ENCODE peak calls at places on chromosome 7, in five cellular contexts. One of them, this sample, is unnamed.

GRCh38 chr7:114921636-114922150 is at the start of gene MDFIC:
- DNase-seq in NCI-H226: no peak
- DNase-seq in NCI-H1092: no peak
- DNase-seq in stimulated activated CD4-positive, alpha-beta T cell treated with anti-CD3 and anti-CD28 coated beads, Interleukin-4, amount 100 ng/mL, for 4 hours: no peak
- DNase-seq in activated naive CD4-positive, alpha-beta T cell treated with Interleukin-2 at 50 U/mL for 16 hours: peak
- DNase-seq in this sample: no peak

GRCh38 chr7:64959072-64959747 is 31.6 kb downstream of the ZNF117 start:
- DNase-seq in activated naive CD4-positive, alpha-beta T cell treated with Interleukin-2 at 50 U/mL for 16 hours: no peak
- DNase-seq in NCI-H226: no peak
- DNase-seq in NCI-H1092: no peak
- DNase-seq in stimulated activated CD4-positive, alpha-beta T cell treated with anti-CD3 and anti-CD28 coated beads, Interleukin-4, amount 100 ng/mL, for 4 hours: no peak
- DNase-seq in this sample: no peak

GRCh38 chr7:151795168-151795754 is 81.7 kb downstream of the PRKAG2 start:
- DNase-seq in NCI-H226: no peak
- DNase-seq in NCI-H1092: no peak
- DNase-seq in activated naive CD4-positive, alpha-beta T cell treated with Interleukin-2 at 50 U/mL for 16 hours: peak
- DNase-seq in stimulated activated CD4-positive, alpha-beta T cell treated with anti-CD3 and anti-CD28 coated beads, Interleukin-4, amount 100 ng/mL, for 4 hours: peak
- DNase-seq in this sample: no peak

GRCh38 chr7:92682767-92683539 is 92.8 kb upstream of the FAM133B start:
- DNase-seq in NCI-H226: no peak
- DNase-seq in NCI-H1092: no peak
- DNase-seq in stimulated activated CD4-positive, alpha-beta T cell treated with anti-CD3 and anti-CD28 coated beads, Interleukin-4, amount 100 ng/mL, for 4 hours: no peak
- DNase-seq in activated naive CD4-positive, alpha-beta T cell treated with Interleukin-2 at 50 U/mL for 16 hours: no peak
- DNase-seq in this sample: no peak

GRCh38 chr7:24704311-24704710 is 53.0 kb downstream of the GSDME start:
- DNase-seq in stimulated activated CD4-positive, alpha-beta T cell treated with anti-CD3 and anti-CD28 coated beads, Interleukin-4, amount 100 ng/mL, for 4 hours: no peak
- DNase-seq in NCI-H1092: no peak
- DNase-seq in NCI-H226: no peak
- DNase-seq in activated naive CD4-positive, alpha-beta T cell treated with Interleukin-2 at 50 U/mL for 16 hours: no peak
- DNase-seq in this sample: no peak

GRCh38 chr7:157176771-157177170 is 38.0 kb downstream of the UBE3C start:
- DNase-seq in NCI-H1092: no peak
- DNase-seq in stimulated activated CD4-positive, alpha-beta T cell treated with anti-CD3 and anti-CD28 coated beads, Interleukin-4, amount 100 ng/mL, for 4 hours: no peak
- DNase-seq in NCI-H226: no peak
- DNase-seq in activated naive CD4-positive, alpha-beta T cell treated with Interleukin-2 at 50 U/mL for 16 hours: no peak
- DNase-seq in this sample: no peak

GRCh38 chr7:9022456-9022855 is 589.0 kb downstream of the NXPH1 start:
- DNase-seq in activated naive CD4-positive, alpha-beta T cell treated with Interleukin-2 at 50 U/mL for 16 hours: no peak
- DNase-seq in NCI-H1092: no peak
- DNase-seq in stimulated activated CD4-positive, alpha-beta T cell treated with anti-CD3 and anti-CD28 coated beads, Interleukin-4, amount 100 ng/mL, for 4 hours: no peak
- DNase-seq in NCI-H226: no peak
- DNase-seq in this sample: no peak

GRCh38 chr7:68707958-68708357 is 890.3 kb upstream of the AUTS2 start:
- DNase-seq in NCI-H226: no peak
- DNase-seq in NCI-H1092: no peak
- DNase-seq in activated naive CD4-positive, alpha-beta T cell treated with Interleukin-2 at 50 U/mL for 16 hours: no peak
- DNase-seq in stimulated activated CD4-positive, alpha-beta T cell treated with anti-CD3 and anti-CD28 coated beads, Interleukin-4, amount 100 ng/mL, for 4 hours: no peak
- DNase-seq in this sample: no peak

GRCh38 chr7:5491251-5492044 is 67.8 kb upstream of the TNRC18 start:
- DNase-seq in NCI-H1092: peak
- DNase-seq in NCI-H226: no peak
- DNase-seq in stimulated activated CD4-positive, alpha-beta T cell treated with anti-CD3 and anti-CD28 coated beads, Interleukin-4, amount 100 ng/mL, for 4 hours: no peak
- DNase-seq in activated naive CD4-positive, alpha-beta T cell treated with Interleukin-2 at 50 U/mL for 16 hours: no peak
- DNase-seq in this sample: no peak

GRCh38 chr7:34322841-34323240 is 335.2 kb upstream of the NPSR1 start:
- DNase-seq in stimulated activated CD4-positive, alpha-beta T cell treated with anti-CD3 and anti-CD28 coated beads, Interleukin-4, amount 100 ng/mL, for 4 hours: no peak
- DNase-seq in activated naive CD4-positive, alpha-beta T cell treated with Interleukin-2 at 50 U/mL for 16 hours: no peak
- DNase-seq in NCI-H1092: no peak
- DNase-seq in NCI-H226: peak
- DNase-seq in this sample: no peak

GRCh38 chr7:135661311-135662122 is 797 bp upstream of the STMP1 start:
- DNase-seq in activated naive CD4-positive, alpha-beta T cell treated with Interleukin-2 at 50 U/mL for 16 hours: no peak
- DNase-seq in stimulated activated CD4-positive, alpha-beta T cell treated with anti-CD3 and anti-CD28 coated beads, Interleukin-4, amount 100 ng/mL, for 4 hours: no peak
- DNase-seq in NCI-H1092: peak
- DNase-seq in NCI-H226: no peak
- DNase-seq in this sample: peak

GRCh38 chr7:110010379-110010778 is 1080.5 kb upstream of the LRRN3 start:
- DNase-seq in NCI-H1092: no peak
- DNase-seq in stimulated activated CD4-positive, alpha-beta T cell treated with anti-CD3 and anti-CD28 coated beads, Interleukin-4, amount 100 ng/mL, for 4 hours: no peak
- DNase-seq in NCI-H226: no peak
- DNase-seq in activated naive CD4-positive, alpha-beta T cell treated with Interleukin-2 at 50 U/mL for 16 hours: no peak
- DNase-seq in this sample: no peak

GRCh38 chr7:151503902-151504714 is 15.6 kb downstream of the RHEB start:
- DNase-seq in activated naive CD4-positive, alpha-beta T cell treated with Interleukin-2 at 50 U/mL for 16 hours: no peak
- DNase-seq in NCI-H1092: no peak
- DNase-seq in stimulated activated CD4-positive, alpha-beta T cell treated with anti-CD3 and anti-CD28 coated beads, Interleukin-4, amount 100 ng/mL, for 4 hours: no peak
- DNase-seq in NCI-H226: peak
- DNase-seq in this sample: peak

GRCh38 chr7:157208758-157209413 is 70.2 kb downstream of the UBE3C start:
- DNase-seq in NCI-H226: no peak
- DNase-seq in NCI-H1092: no peak
- DNase-seq in activated naive CD4-positive, alpha-beta T cell treated with Interleukin-2 at 50 U/mL for 16 hours: no peak
- DNase-seq in stimulated activated CD4-positive, alpha-beta T cell treated with anti-CD3 and anti-CD28 coated beads, Interleukin-4, amount 100 ng/mL, for 4 hours: no peak
- DNase-seq in this sample: no peak

GRCh38 chr7:116948934-116949333 is 4.4 kb upstream of the ST7 start:
- DNase-seq in NCI-H226: peak
- DNase-seq in stimulated activated CD4-positive, alpha-beta T cell treated with anti-CD3 and anti-CD28 coated beads, Interleukin-4, amount 100 ng/mL, for 4 hours: no peak
- DNase-seq in NCI-H1092: peak
- DNase-seq in activated naive CD4-positive, alpha-beta T cell treated with Interleukin-2 at 50 U/mL for 16 hours: no peak
- DNase-seq in this sample: no peak

GRCh38 chr7:48389977-48390376 is 218.7 kb downstream of the ABCA13 start:
- DNase-seq in NCI-H1092: no peak
- DNase-seq in stimulated activated CD4-positive, alpha-beta T cell treated with anti-CD3 and anti-CD28 coated beads, Interleukin-4, amount 100 ng/mL, for 4 hours: no peak
- DNase-seq in activated naive CD4-positive, alpha-beta T cell treated with Interleukin-2 at 50 U/mL for 16 hours: no peak
- DNase-seq in NCI-H226: no peak
- DNase-seq in this sample: no peak

GRCh38 chr7:18499407-18500197 is 4.1 kb downstream of the HDAC9 start:
- DNase-seq in stimulated activated CD4-positive, alpha-beta T cell treated with anti-CD3 and anti-CD28 coated beads, Interleukin-4, amount 100 ng/mL, for 4 hours: no peak
- DNase-seq in NCI-H1092: peak
- DNase-seq in NCI-H226: no peak
- DNase-seq in activated naive CD4-positive, alpha-beta T cell treated with Interleukin-2 at 50 U/mL for 16 hours: no peak
- DNase-seq in this sample: no peak

GRCh38 chr7:147245274-147245673 is 1128.7 kb downstream of the CNTNAP2 start:
- DNase-seq in activated naive CD4-positive, alpha-beta T cell treated with Interleukin-2 at 50 U/mL for 16 hours: no peak
- DNase-seq in NCI-H1092: peak
- DNase-seq in NCI-H226: no peak
- DNase-seq in stimulated activated CD4-positive, alpha-beta T cell treated with anti-CD3 and anti-CD28 coated beads, Interleukin-4, amount 100 ng/mL, for 4 hours: no peak
- DNase-seq in this sample: peak

GRCh38 chr7:100949227-100949930 is at the start of gene MUC3A:
- DNase-seq in NCI-H226: no peak
- DNase-seq in stimulated activated CD4-positive, alpha-beta T cell treated with anti-CD3 and anti-CD28 coated beads, Interleukin-4, amount 100 ng/mL, for 4 hours: no peak
- DNase-seq in activated naive CD4-positive, alpha-beta T cell treated with Interleukin-2 at 50 U/mL for 16 hours: no peak
- DNase-seq in NCI-H1092: no peak
- DNase-seq in this sample: no peak

GRCh38 chr7:82745117-82745516 is 301.5 kb upstream of the CACNA2D1 start:
- DNase-seq in activated naive CD4-positive, alpha-beta T cell treated with Interleukin-2 at 50 U/mL for 16 hours: no peak
- DNase-seq in NCI-H1092: no peak
- DNase-seq in stimulated activated CD4-positive, alpha-beta T cell treated with anti-CD3 and anti-CD28 coated beads, Interleukin-4, amount 100 ng/mL, for 4 hours: no peak
- DNase-seq in NCI-H226: peak
- DNase-seq in this sample: no peak

GRCh38 chr7:139180700-139181311 is 50.2 kb upstream of the UBN2 start:
- DNase-seq in NCI-H1092: no peak
- DNase-seq in NCI-H226: no peak
- DNase-seq in stimulated activated CD4-positive, alpha-beta T cell treated with anti-CD3 and anti-CD28 coated beads, Interleukin-4, amount 100 ng/mL, for 4 hours: no peak
- DNase-seq in activated naive CD4-positive, alpha-beta T cell treated with Interleukin-2 at 50 U/mL for 16 hours: no peak
- DNase-seq in this sample: no peak